ENCODE peak calls at places on chromosome 19, in nine cellular contexts. One of them, this sample, is unnamed.
A peak's percentile ranks its signal among the peaks of the same experiment; 100 is the strongest.

GRCh38 chr19:41991025-41991424 is 3.0 kb downstream of the ATP1A3 start:
- DNase-seq in choroid plexus epithelial cell: no peak
- DNase-seq in heart left ventricle: peak; percentile 90
- DNase-seq in right lobe of liver: no peak
- DNase-seq in cardiac muscle cell: no peak
- DNase-seq in stimulated activated naive B cell treated with anti-CD40 and anti-IgM and Interleukin-4, amounts not matched to agents 10 μg/mL and 1 μg/mL and 100 μg/mL, for 72 hours: no peak
- DNase-seq in skeletal muscle cell: no peak
- DNase-seq in psoas muscle: no peak
- DNase-seq in NCI-H1092 treated with DMSO at 0.1 percent for 48 hours: no peak
- DNase-seq in this sample: no peak

GRCh38 chr19:8592231-8593009 is 15.2 kb upstream of the MYO1F start:
- DNase-seq in choroid plexus epithelial cell: peak; percentile 99
- DNase-seq in heart left ventricle: peak; percentile 97
- DNase-seq in right lobe of liver: peak; percentile 91
- DNase-seq in cardiac muscle cell: peak; percentile 99
- DNase-seq in stimulated activated naive B cell treated with anti-CD40 and anti-IgM and Interleukin-4, amounts not matched to agents 10 μg/mL and 1 μg/mL and 100 μg/mL, for 72 hours: peak; percentile 83
- DNase-seq in skeletal muscle cell: peak; percentile 79
- DNase-seq in psoas muscle: peak; percentile 95
- DNase-seq in NCI-H1092 treated with DMSO at 0.1 percent for 48 hours: no peak
- DNase-seq in this sample: peak; percentile 44

GRCh38 chr19:7743425-7743841 is 3.9 kb downstream of the CD209 start:
- DNase-seq in choroid plexus epithelial cell: no peak
- DNase-seq in heart left ventricle: no peak
- DNase-seq in right lobe of liver: no peak
- DNase-seq in cardiac muscle cell: no peak
- DNase-seq in stimulated activated naive B cell treated with anti-CD40 and anti-IgM and Interleukin-4, amounts not matched to agents 10 μg/mL and 1 μg/mL and 100 μg/mL, for 72 hours: peak; percentile 81
- DNase-seq in skeletal muscle cell: no peak
- DNase-seq in psoas muscle: no peak
- DNase-seq in NCI-H1092 treated with DMSO at 0.1 percent for 48 hours: no peak
- DNase-seq in this sample: no peak

GRCh38 chr19:28426902-28427232 is 786.1 kb downstream of the UQCRFS1 start:
- DNase-seq in choroid plexus epithelial cell: peak; percentile 68
- DNase-seq in heart left ventricle: no peak
- DNase-seq in right lobe of liver: no peak
- DNase-seq in cardiac muscle cell: peak; percentile 42
- DNase-seq in stimulated activated naive B cell treated with anti-CD40 and anti-IgM and Interleukin-4, amounts not matched to agents 10 μg/mL and 1 μg/mL and 100 μg/mL, for 72 hours: no peak
- DNase-seq in skeletal muscle cell: peak; percentile 32
- DNase-seq in psoas muscle: no peak
- DNase-seq in NCI-H1092 treated with DMSO at 0.1 percent for 48 hours: no peak
- DNase-seq in this sample: peak; percentile 58

GRCh38 chr19:24054044-24054935 is 32.7 kb upstream of the ZNF254 start:
- DNase-seq in choroid plexus epithelial cell: peak; percentile 68
- DNase-seq in heart left ventricle: no peak
- DNase-seq in right lobe of liver: peak; percentile 58
- DNase-seq in cardiac muscle cell: peak; percentile 31
- DNase-seq in stimulated activated naive B cell treated with anti-CD40 and anti-IgM and Interleukin-4, amounts not matched to agents 10 μg/mL and 1 μg/mL and 100 μg/mL, for 72 hours: no peak
- DNase-seq in skeletal muscle cell: peak; percentile 46
- DNase-seq in psoas muscle: no peak
- DNase-seq in NCI-H1092 treated with DMSO at 0.1 percent for 48 hours: no peak
- DNase-seq in this sample: peak; percentile 38

GRCh38 chr19:58181902-58182576 is 822 bp upstream of the ZNF274 start:
- DNase-seq in choroid plexus epithelial cell: peak; percentile 63
- DNase-seq in heart left ventricle: peak; percentile 34
- DNase-seq in right lobe of liver: no peak
- DNase-seq in cardiac muscle cell: peak; percentile 55
- DNase-seq in stimulated activated naive B cell treated with anti-CD40 and anti-IgM and Interleukin-4, amounts not matched to agents 10 μg/mL and 1 μg/mL and 100 μg/mL, for 72 hours: peak; percentile 50
- DNase-seq in skeletal muscle cell: no peak
- DNase-seq in psoas muscle: peak; percentile 19
- DNase-seq in NCI-H1092 treated with DMSO at 0.1 percent for 48 hours: peak; percentile 2
- DNase-seq in this sample: no peak

GRCh38 chr19:49954092-49954825 is 6.7 kb downstream of the SIGLEC11 start:
- DNase-seq in choroid plexus epithelial cell: peak; percentile 64
- DNase-seq in heart left ventricle: no peak
- DNase-seq in right lobe of liver: no peak
- DNase-seq in cardiac muscle cell: peak; percentile 80
- DNase-seq in stimulated activated naive B cell treated with anti-CD40 and anti-IgM and Interleukin-4, amounts not matched to agents 10 μg/mL and 1 μg/mL and 100 μg/mL, for 72 hours: no peak
- DNase-seq in skeletal muscle cell: no peak
- DNase-seq in psoas muscle: no peak
- DNase-seq in NCI-H1092 treated with DMSO at 0.1 percent for 48 hours: no peak
- DNase-seq in this sample: no peak

GRCh38 chr19:2309734-2310362 is 1.9 kb upstream of the LINGO3 start:
- DNase-seq in choroid plexus epithelial cell: no peak
- DNase-seq in heart left ventricle: no peak
- DNase-seq in right lobe of liver: no peak
- DNase-seq in cardiac muscle cell: peak; percentile 18
- DNase-seq in stimulated activated naive B cell treated with anti-CD40 and anti-IgM and Interleukin-4, amounts not matched to agents 10 μg/mL and 1 μg/mL and 100 μg/mL, for 72 hours: no peak
- DNase-seq in skeletal muscle cell: no peak
- DNase-seq in psoas muscle: no peak
- DNase-seq in NCI-H1092 treated with DMSO at 0.1 percent for 48 hours: peak; percentile 77
- DNase-seq in this sample: no peak

GRCh38 chr19:10878253-10878652 is 6.9 kb downstream of the CARM1 start:
- DNase-seq in choroid plexus epithelial cell: no peak
- DNase-seq in heart left ventricle: no peak
- DNase-seq in right lobe of liver: no peak
- DNase-seq in cardiac muscle cell: no peak
- DNase-seq in stimulated activated naive B cell treated with anti-CD40 and anti-IgM and Interleukin-4, amounts not matched to agents 10 μg/mL and 1 μg/mL and 100 μg/mL, for 72 hours: no peak
- DNase-seq in skeletal muscle cell: no peak
- DNase-seq in psoas muscle: no peak
- DNase-seq in NCI-H1092 treated with DMSO at 0.1 percent for 48 hours: no peak
- DNase-seq in this sample: no peak

GRCh38 chr19:17490411-17490810 is 20.1 kb downstream of the SLC27A1 start:
- DNase-seq in choroid plexus epithelial cell: no peak
- DNase-seq in heart left ventricle: peak; percentile 3
- DNase-seq in right lobe of liver: no peak
- DNase-seq in cardiac muscle cell: no peak
- DNase-seq in stimulated activated naive B cell treated with anti-CD40 and anti-IgM and Interleukin-4, amounts not matched to agents 10 μg/mL and 1 μg/mL and 100 μg/mL, for 72 hours: no peak
- DNase-seq in skeletal muscle cell: no peak
- DNase-seq in psoas muscle: no peak
- DNase-seq in NCI-H1092 treated with DMSO at 0.1 percent for 48 hours: no peak
- DNase-seq in this sample: no peak

GRCh38 chr19:9848060-9848459 is 12.9 kb downstream of the PIN1 start:
- DNase-seq in choroid plexus epithelial cell: no peak
- DNase-seq in heart left ventricle: no peak
- DNase-seq in right lobe of liver: no peak
- DNase-seq in cardiac muscle cell: no peak
- DNase-seq in stimulated activated naive B cell treated with anti-CD40 and anti-IgM and Interleukin-4, amounts not matched to agents 10 μg/mL and 1 μg/mL and 100 μg/mL, for 72 hours: no peak
- DNase-seq in skeletal muscle cell: no peak
- DNase-seq in psoas muscle: no peak
- DNase-seq in NCI-H1092 treated with DMSO at 0.1 percent for 48 hours: no peak
- DNase-seq in this sample: no peak

GRCh38 chr19:16702123-16702522 is 17.5 kb upstream of the NWD1 start:
- DNase-seq in choroid plexus epithelial cell: peak; percentile 54
- DNase-seq in heart left ventricle: peak; percentile 72
- DNase-seq in right lobe of liver: peak; percentile 64
- DNase-seq in cardiac muscle cell: peak; percentile 49
- DNase-seq in stimulated activated naive B cell treated with anti-CD40 and anti-IgM and Interleukin-4, amounts not matched to agents 10 μg/mL and 1 μg/mL and 100 μg/mL, for 72 hours: no peak
- DNase-seq in skeletal muscle cell: peak; percentile 39
- DNase-seq in psoas muscle: peak; percentile 45
- DNase-seq in NCI-H1092 treated with DMSO at 0.1 percent for 48 hours: no peak
- DNase-seq in this sample: no peak

GRCh38 chr19:48461982-48462655 is 6.7 kb downstream of the KCNJ14 start:
- DNase-seq in choroid plexus epithelial cell: no peak
- DNase-seq in heart left ventricle: peak; percentile 24
- DNase-seq in right lobe of liver: no peak
- DNase-seq in cardiac muscle cell: peak; percentile 20
- DNase-seq in stimulated activated naive B cell treated with anti-CD40 and anti-IgM and Interleukin-4, amounts not matched to agents 10 μg/mL and 1 μg/mL and 100 μg/mL, for 72 hours: no peak
- DNase-seq in skeletal muscle cell: no peak
- DNase-seq in psoas muscle: no peak
- DNase-seq in NCI-H1092 treated with DMSO at 0.1 percent for 48 hours: no peak
- DNase-seq in this sample: no peak

GRCh38 chr19:30085394-30085793 is 143.4 kb downstream of the URI1 start:
- DNase-seq in choroid plexus epithelial cell: no peak
- DNase-seq in heart left ventricle: no peak
- DNase-seq in right lobe of liver: peak; percentile 16
- DNase-seq in cardiac muscle cell: peak; percentile 11
- DNase-seq in stimulated activated naive B cell treated with anti-CD40 and anti-IgM and Interleukin-4, amounts not matched to agents 10 μg/mL and 1 μg/mL and 100 μg/mL, for 72 hours: no peak
- DNase-seq in skeletal muscle cell: no peak
- DNase-seq in psoas muscle: no peak
- DNase-seq in NCI-H1092 treated with DMSO at 0.1 percent for 48 hours: no peak
- DNase-seq in this sample: no peak

GRCh38 chr19:48619692-48620565 is 623 bp downstream of the SPHK2 start:
- DNase-seq in choroid plexus epithelial cell: no peak
- DNase-seq in heart left ventricle: no peak
- DNase-seq in right lobe of liver: no peak
- DNase-seq in cardiac muscle cell: peak; percentile 39
- DNase-seq in stimulated activated naive B cell treated with anti-CD40 and anti-IgM and Interleukin-4, amounts not matched to agents 10 μg/mL and 1 μg/mL and 100 μg/mL, for 72 hours: no peak
- DNase-seq in skeletal muscle cell: no peak
- DNase-seq in psoas muscle: no peak
- DNase-seq in NCI-H1092 treated with DMSO at 0.1 percent for 48 hours: no peak
- DNase-seq in this sample: no peak

GRCh38 chr19:10871711-10872550 is 578 bp downstream of the CARM1 start:
- DNase-seq in choroid plexus epithelial cell: no peak
- DNase-seq in heart left ventricle: peak; percentile 55
- DNase-seq in right lobe of liver: peak; percentile 73
- DNase-seq in cardiac muscle cell: peak; percentile 21
- DNase-seq in stimulated activated naive B cell treated with anti-CD40 and anti-IgM and Interleukin-4, amounts not matched to agents 10 μg/mL and 1 μg/mL and 100 μg/mL, for 72 hours: peak; percentile 36
- DNase-seq in skeletal muscle cell: no peak
- DNase-seq in psoas muscle: peak; percentile 58
- DNase-seq in NCI-H1092 treated with DMSO at 0.1 percent for 48 hours: no peak
- DNase-seq in this sample: no peak

GRCh38 chr19:37902668-37903067 is 3.7 kb downstream of the WDR87 start:
- DNase-seq in choroid plexus epithelial cell: peak; percentile 84
- DNase-seq in heart left ventricle: peak; percentile 78
- DNase-seq in right lobe of liver: peak; percentile 79
- DNase-seq in cardiac muscle cell: peak; percentile 81
- DNase-seq in stimulated activated naive B cell treated with anti-CD40 and anti-IgM and Interleukin-4, amounts not matched to agents 10 μg/mL and 1 μg/mL and 100 μg/mL, for 72 hours: peak; percentile 71
- DNase-seq in skeletal muscle cell: no peak
- DNase-seq in psoas muscle: peak; percentile 62
- DNase-seq in NCI-H1092 treated with DMSO at 0.1 percent for 48 hours: peak; percentile 69
- DNase-seq in this sample: peak; percentile 39

GRCh38 chr19:21482863-21483276 is 22.5 kb upstream of the ZNF429 start:
- DNase-seq in choroid plexus epithelial cell: peak; percentile 6
- DNase-seq in heart left ventricle: peak; percentile 62
- DNase-seq in right lobe of liver: peak; percentile 63
- DNase-seq in cardiac muscle cell: peak; percentile 54
- DNase-seq in stimulated activated naive B cell treated with anti-CD40 and anti-IgM and Interleukin-4, amounts not matched to agents 10 μg/mL and 1 μg/mL and 100 μg/mL, for 72 hours: peak; percentile 50
- DNase-seq in skeletal muscle cell: no peak
- DNase-seq in psoas muscle: peak; percentile 49
- DNase-seq in NCI-H1092 treated with DMSO at 0.1 percent for 48 hours: peak; percentile 58
- DNase-seq in this sample: no peak

GRCh38 chr19:52638601-52639000 is 446 bp upstream of the ZNF83 start:
- DNase-seq in choroid plexus epithelial cell: no peak
- DNase-seq in heart left ventricle: peak; percentile 31
- DNase-seq in right lobe of liver: peak; percentile 51
- DNase-seq in cardiac muscle cell: no peak
- DNase-seq in stimulated activated naive B cell treated with anti-CD40 and anti-IgM and Interleukin-4, amounts not matched to agents 10 μg/mL and 1 μg/mL and 100 μg/mL, for 72 hours: peak; percentile 2
- DNase-seq in skeletal muscle cell: no peak
- DNase-seq in psoas muscle: peak; percentile 33
- DNase-seq in NCI-H1092 treated with DMSO at 0.1 percent for 48 hours: no peak
- DNase-seq in this sample: no peak

GRCh38 chr19:55353803-55354697 is 469 bp downstream of the COX6B2 start:
- DNase-seq in choroid plexus epithelial cell: peak; percentile 61
- DNase-seq in heart left ventricle: peak; percentile 52
- DNase-seq in right lobe of liver: peak; percentile 76
- DNase-seq in cardiac muscle cell: peak; percentile 68
- DNase-seq in stimulated activated naive B cell treated with anti-CD40 and anti-IgM and Interleukin-4, amounts not matched to agents 10 μg/mL and 1 μg/mL and 100 μg/mL, for 72 hours: no peak
- DNase-seq in skeletal muscle cell: no peak
- DNase-seq in psoas muscle: peak; percentile 60
- DNase-seq in NCI-H1092 treated with DMSO at 0.1 percent for 48 hours: no peak
- DNase-seq in this sample: no peak

GRCh38 chr19:6528544-6529121 is 2.2 kb upstream of the TNFSF9 start:
- DNase-seq in choroid plexus epithelial cell: no peak
- DNase-seq in heart left ventricle: peak; percentile 84
- DNase-seq in right lobe of liver: no peak
- DNase-seq in cardiac muscle cell: peak; percentile 59
- DNase-seq in stimulated activated naive B cell treated with anti-CD40 and anti-IgM and Interleukin-4, amounts not matched to agents 10 μg/mL and 1 μg/mL and 100 μg/mL, for 72 hours: peak; percentile 57
- DNase-seq in skeletal muscle cell: no peak
- DNase-seq in psoas muscle: peak; percentile 57
- DNase-seq in NCI-H1092 treated with DMSO at 0.1 percent for 48 hours: no peak
- DNase-seq in this sample: no peak

GRCh38 chr19:35143231-35143715 is at the start of gene FXYD7:
- DNase-seq in choroid plexus epithelial cell: no peak
- DNase-seq in heart left ventricle: peak; percentile 35
- DNase-seq in right lobe of liver: no peak
- DNase-seq in cardiac muscle cell: no peak
- DNase-seq in stimulated activated naive B cell treated with anti-CD40 and anti-IgM and Interleukin-4, amounts not matched to agents 10 μg/mL and 1 μg/mL and 100 μg/mL, for 72 hours: no peak
- DNase-seq in skeletal muscle cell: no peak
- DNase-seq in psoas muscle: no peak
- DNase-seq in NCI-H1092 treated with DMSO at 0.1 percent for 48 hours: no peak
- DNase-seq in this sample: no peak

GRCh38 chr19:31354316-31354715 is 5.1 kb upstream of the TSHZ3 start:
- DNase-seq in choroid plexus epithelial cell: no peak
- DNase-seq in heart left ventricle: no peak
- DNase-seq in right lobe of liver: no peak
- DNase-seq in cardiac muscle cell: no peak
- DNase-seq in stimulated activated naive B cell treated with anti-CD40 and anti-IgM and Interleukin-4, amounts not matched to agents 10 μg/mL and 1 μg/mL and 100 μg/mL, for 72 hours: no peak
- DNase-seq in skeletal muscle cell: no peak
- DNase-seq in psoas muscle: no peak
- DNase-seq in NCI-H1092 treated with DMSO at 0.1 percent for 48 hours: no peak
- DNase-seq in this sample: no peak

GRCh38 chr19:38555200-38555599 is 62.6 kb downstream of the MAP4K1 start:
- DNase-seq in choroid plexus epithelial cell: no peak
- DNase-seq in heart left ventricle: no peak
- DNase-seq in right lobe of liver: no peak
- DNase-seq in cardiac muscle cell: no peak
- DNase-seq in stimulated activated naive B cell treated with anti-CD40 and anti-IgM and Interleukin-4, amounts not matched to agents 10 μg/mL and 1 μg/mL and 100 μg/mL, for 72 hours: no peak
- DNase-seq in skeletal muscle cell: no peak
- DNase-seq in psoas muscle: no peak
- DNase-seq in NCI-H1092 treated with DMSO at 0.1 percent for 48 hours: no peak
- DNase-seq in this sample: no peak

GRCh38 chr19:2338055-2338615 is 9.7 kb downstream of the SPPL2B start:
- DNase-seq in choroid plexus epithelial cell: no peak
- DNase-seq in heart left ventricle: no peak
- DNase-seq in right lobe of liver: no peak
- DNase-seq in cardiac muscle cell: no peak
- DNase-seq in stimulated activated naive B cell treated with anti-CD40 and anti-IgM and Interleukin-4, amounts not matched to agents 10 μg/mL and 1 μg/mL and 100 μg/mL, for 72 hours: no peak
- DNase-seq in skeletal muscle cell: no peak
- DNase-seq in psoas muscle: no peak
- DNase-seq in NCI-H1092 treated with DMSO at 0.1 percent for 48 hours: no peak
- DNase-seq in this sample: no peak

GRCh38 chr19:10295305-10295846 is 5.6 kb downstream of the ICAM5 start:
- DNase-seq in choroid plexus epithelial cell: peak; percentile 48
- DNase-seq in heart left ventricle: peak; percentile 37
- DNase-seq in right lobe of liver: no peak
- DNase-seq in cardiac muscle cell: peak; percentile 56
- DNase-seq in stimulated activated naive B cell treated with anti-CD40 and anti-IgM and Interleukin-4, amounts not matched to agents 10 μg/mL and 1 μg/mL and 100 μg/mL, for 72 hours: peak; percentile 53
- DNase-seq in skeletal muscle cell: no peak
- DNase-seq in psoas muscle: no peak
- DNase-seq in NCI-H1092 treated with DMSO at 0.1 percent for 48 hours: no peak
- DNase-seq in this sample: no peak

GRCh38 chr19:3625996-3626472 is 556 bp downstream of the CACTIN start:
- DNase-seq in choroid plexus epithelial cell: no peak
- DNase-seq in heart left ventricle: no peak
- DNase-seq in right lobe of liver: no peak
- DNase-seq in cardiac muscle cell: no peak
- DNase-seq in stimulated activated naive B cell treated with anti-CD40 and anti-IgM and Interleukin-4, amounts not matched to agents 10 μg/mL and 1 μg/mL and 100 μg/mL, for 72 hours: no peak
- DNase-seq in skeletal muscle cell: no peak
- DNase-seq in psoas muscle: no peak
- DNase-seq in NCI-H1092 treated with DMSO at 0.1 percent for 48 hours: no peak
- DNase-seq in this sample: no peak

This sample was measured in kidney epithelial cell.